ENCODE peak calls at places on chromosomes 6 and 20, in seven cellular contexts. N is A549; F is body of pancreas; X is CD8-positive, alpha-beta T cell; Y is aorta; L is CD8-positive, alpha-beta memory T cell; Q is fibroblast of the aortic adventitia. K is an unnamed sample.

GRCh38 chr6:63565058-63565726 is 7.1 kb upstream of the LOC128125822 start:
- DNase-seq in N (peak; percentile 25), F (peak; percentile 41), X (no peak), Y (no peak), L (no peak), Q (no peak), K (peak; percentile 72)

GRCh38 chr6:146543940-146544661 is 468 bp downstream of the RAB32 start:
- DNase-seq in N (peak; percentile 15), F (peak; percentile 58), X (no peak), Y (peak; percentile 81), L (no peak), Q (peak; percentile 63), K (peak; percentile 43)

GRCh38 chr6:45377041-45377554 is 636 bp downstream of the SUPT3H start:
- DNase-seq in N (no peak), F (peak; percentile 5), X (no peak), Y (no peak), L (no peak), Q (peak; percentile 38), K (no peak)

GRCh38 chr6:85464722-85465150 is 14.9 kb downstream of the NT5E start:
- DNase-seq in N (peak; percentile 36), F (no peak), X (peak; percentile 32), Y (peak; percentile 82), L (no peak), Q (peak; percentile 81), K (peak; percentile 74)

GRCh38 chr20:44765091-44765490 is 19.4 kb downstream of the KCNK15 start:
- DNase-seq in N (no peak), F (no peak), X (no peak), Y (no peak), L (no peak), Q (no peak), K (no peak)

GRCh38 chr20:3973705-3974104 is 41.7 kb downstream of the RNF24 start:
- DNase-seq in N (no peak), F (no peak), X (no peak), Y (no peak), L (no peak), Q (peak; percentile 17), K (no peak)

GRCh38 chr6:53112871-53113270 is 35.8 kb downstream of the GCM1 start:
- DNase-seq in N (no peak), F (no peak), X (no peak), Y (no peak), L (no peak), Q (no peak), K (no peak)

GRCh38 chr6:71291991-71292390 is 3.4 kb downstream of the OGFRL1 start:
- DNase-seq in N (no peak), F (no peak), X (no peak), Y (no peak), L (no peak), Q (no peak), K (no peak)

GRCh38 chr6:72219536-72219935 is 333.2 kb downstream of the RIMS1 start:
- DNase-seq in N (no peak), F (no peak), X (no peak), Y (no peak), L (no peak), Q (no peak), K (no peak)

GRCh38 chr20:24608926-24609667 is 139.7 kb downstream of the SYNDIG1 start:
- DNase-seq in N (no peak), F (no peak), X (no peak), Y (no peak), L (no peak), Q (peak; percentile 46), K (no peak)

GRCh38 chr6:136669299-136669699 is 119.1 kb upstream of the MAP7 start:
- DNase-seq in N (no peak), F (peak; percentile 26), X (no peak), Y (no peak), L (no peak), Q (peak; percentile 74), K (peak; percentile 86)

GRCh38 chr6:129238991-129239390 is 356.1 kb downstream of the LAMA2 start:
- DNase-seq in N (no peak), F (no peak), X (no peak), Y (no peak), L (no peak), Q (no peak), K (no peak)

GRCh38 chr6:130420911-130421310 is 55.1 kb downstream of the TMEM200A start:
- DNase-seq in N (no peak), F (no peak), X (no peak), Y (no peak), L (no peak), Q (no peak), K (no peak)

K was measured in LoVo.